ENCODE peak calls at places on chromosomes 12 and 14, in six cellular contexts. E, W, T, G, S and D are unnamed samples.

GRCh38 chr12:28457785-28458184 is 267.5 kb downstream of the CCDC91 start:
- DNase-seq in G (no peak), S (no peak), W (no peak), E (no peak), T (no peak), D (no peak)

GRCh38 chr14:103897075-103897947 is 30.9 kb upstream of the TDRD9 start:
- DNase-seq in E (no peak), W (no peak), G (no peak), T (no peak), S (no peak), D (no peak)

GRCh38 chr12:12660201-12660600 is 35.8 kb downstream of the GPR19 start:
- DNase-seq in S (no peak), E (no peak), W (no peak), G (no peak), T (no peak), D (no peak)

GRCh38 chr12:62803756-62804155 is 131.2 kb downstream of the PPM1H start:
- DNase-seq in S (no peak), E (no peak), W (no peak), G (no peak), T (no peak), D (no peak)

GRCh38 chr12:80186727-80187217 is 87.4 kb downstream of the OTOGL start:
- DNase-seq in W (peak; percentile 59), G (peak; percentile 70), E (peak; percentile 41), T (peak; percentile 84), S (no peak), D (no peak)

GRCh38 chr14:63833728-63834127 is 19.1 kb upstream of the SYNE2 start:
- DNase-seq in T (no peak), S (no peak), W (no peak), G (no peak), E (no peak), D (no peak)

GRCh38 chr14:61832783-61833182 is 70.6 kb downstream of the SNAPC1 start:
- DNase-seq in S (no peak), G (no peak), W (no peak), E (no peak), T (no peak), D (no peak)

GRCh38 chr12:46246021-46246700 is 22.7 kb downstream of the SLC38A1 start:
- DNase-seq in S (no peak), E (no peak), T (no peak), G (no peak), W (no peak), D (no peak)

GRCh38 chr12:57745485-57745881 is 644 bp downstream of the TSPAN31 start:
- DNase-seq in S (no peak), W (no peak), E (no peak), T (no peak), G (no peak), D (no peak)

GRCh38 chr12:11894890-11895289 is 175.8 kb upstream of the BCL2L14 start:
- DNase-seq in S (no peak), W (no peak), E (no peak), G (no peak), T (no peak), D (no peak)

GRCh38 chr12:130425698-130426245 is 88.1 kb downstream of the PIWIL1 start:
- DNase-seq in G (no peak), T (no peak), S (no peak), E (no peak), W (no peak), D (no peak)

GRCh38 chr14:55731881-55732498 is 152.0 kb downstream of the KTN1 start:
- DNase-seq in W (no peak), S (no peak), T (no peak), G (peak; percentile 57), E (peak; percentile 53), D (peak; percentile 58)

GRCh38 chr12:80195143-80195726 is 95.9 kb downstream of the OTOGL start:
- DNase-seq in E (peak; percentile 54), W (peak; percentile 20), G (no peak), T (peak; percentile 61), S (no peak), D (no peak)

GRCh38 chr14:52012635-52013034 is 23.3 kb downstream of the RTRAF start:
- DNase-seq in T (no peak), G (peak; percentile 50), S (no peak), E (no peak), W (no peak), D (no peak)

GRCh38 chr12:64171715-64172114 is 50.4 kb downstream of the KICS2 start:
- DNase-seq in T (no peak), E (no peak), W (no peak), S (no peak), G (no peak), D (no peak)

GRCh38 chr12:24903305-24904088 is 45.4 kb downstream of the BCAT1 start:
- DNase-seq in G (peak; percentile 38), T (no peak), S (no peak), W (no peak), E (no peak), D (no peak)

GRCh38 chr14:69880051-69880487 is 853 bp downstream of the SMOC1 start:
- DNase-seq in S (peak; percentile 62), G (no peak), E (no peak), T (no peak), W (no peak), D (no peak)

GRCh38 chr14:51081209-51081608 is 13.7 kb downstream of the TRIM9 start:
- DNase-seq in T (no peak), E (no peak), S (no peak), G (no peak), W (no peak), D (no peak)

GRCh38 chr12:46547421-46548340 is 175.1 kb upstream of the SLC38A2 start:
- DNase-seq in T (no peak), W (no peak), G (no peak), S (no peak), E (no peak), D (no peak)

GRCh38 chr12:24496755-24497154 is 452.1 kb downstream of the BCAT1 start:
- DNase-seq in W (no peak), S (no peak), E (no peak), G (no peak), T (peak; percentile 23), D (no peak)

GRCh38 chr12:124231980-124232653 is 62.8 kb upstream of the RFLNA start:
- DNase-seq in T (no peak), S (no peak), E (peak; percentile 91), G (no peak), W (no peak), D (no peak)

GRCh38 chr14:99024926-99025325 is 247.1 kb downstream of the BCL11B start:
- DNase-seq in S (no peak), E (no peak), G (no peak), W (no peak), T (no peak), D (no peak)

GRCh38 chr14:88013750-88014349 is 8.9 kb downstream of the GPR65 start:
- DNase-seq in T (peak; percentile 8), E (peak; percentile 70), S (no peak), G (peak; percentile 77), W (peak; percentile 48), D (peak; percentile 70)

GRCh38 chr12:23458640-23459039 is 490.8 kb downstream of the SOX5 start:
- DNase-seq in W (no peak), E (no peak), T (no peak), G (no peak), S (no peak), D (no peak)

GRCh38 chr14:74239848-74240793 is 872 bp downstream of the VSX2 start:
- DNase-seq in E (no peak), S (no peak), G (no peak), W (no peak), T (no peak), D (no peak)

GRCh38 chr14:70653662-70654061 is 11.9 kb downstream of the TTC9 start:
- DNase-seq in W (no peak), E (no peak), S (no peak), T (no peak), G (no peak), D (no peak)

GRCh38 chr12:47896633-47897032 is 8.2 kb downstream of the VDR start:
- DNase-seq in W (no peak), T (no peak), E (no peak), G (no peak), S (no peak), D (no peak)

GRCh38 chr12:52125499-52125900 is 46.0 kb downstream of the SMIM41 start:
- DNase-seq in S (no peak), E (no peak), T (no peak), W (no peak), G (no peak), D (no peak)

GRCh38 chr14:29892327-29892726 is 35.3 kb downstream of the PRKD1 start:
- DNase-seq in E (no peak), S (no peak), T (no peak), G (no peak), W (no peak), D (no peak)

GRCh38 chr12:92257261-92257660 is 111.6 kb upstream of the BTG1 start:
- DNase-seq in G (no peak), E (no peak), S (no peak), W (no peak), T (no peak), D (no peak)
- TF ChIP-seq CTCF in G (no peak), E (no peak), S (no peak), W (no peak), T (no peak), D (no peak)

GRCh38 chr14:25042362-25043299 is 7.3 kb downstream of the STXBP6 start:
- DNase-seq in G (no peak), W (no peak), E (no peak), T (no peak), S (no peak), D (no peak)
- TF ChIP-seq CTCF in G (peak; percentile 32), W (peak; percentile 17), E (no peak), T (peak; percentile 59), S (no peak), D (no peak)

DNA sequence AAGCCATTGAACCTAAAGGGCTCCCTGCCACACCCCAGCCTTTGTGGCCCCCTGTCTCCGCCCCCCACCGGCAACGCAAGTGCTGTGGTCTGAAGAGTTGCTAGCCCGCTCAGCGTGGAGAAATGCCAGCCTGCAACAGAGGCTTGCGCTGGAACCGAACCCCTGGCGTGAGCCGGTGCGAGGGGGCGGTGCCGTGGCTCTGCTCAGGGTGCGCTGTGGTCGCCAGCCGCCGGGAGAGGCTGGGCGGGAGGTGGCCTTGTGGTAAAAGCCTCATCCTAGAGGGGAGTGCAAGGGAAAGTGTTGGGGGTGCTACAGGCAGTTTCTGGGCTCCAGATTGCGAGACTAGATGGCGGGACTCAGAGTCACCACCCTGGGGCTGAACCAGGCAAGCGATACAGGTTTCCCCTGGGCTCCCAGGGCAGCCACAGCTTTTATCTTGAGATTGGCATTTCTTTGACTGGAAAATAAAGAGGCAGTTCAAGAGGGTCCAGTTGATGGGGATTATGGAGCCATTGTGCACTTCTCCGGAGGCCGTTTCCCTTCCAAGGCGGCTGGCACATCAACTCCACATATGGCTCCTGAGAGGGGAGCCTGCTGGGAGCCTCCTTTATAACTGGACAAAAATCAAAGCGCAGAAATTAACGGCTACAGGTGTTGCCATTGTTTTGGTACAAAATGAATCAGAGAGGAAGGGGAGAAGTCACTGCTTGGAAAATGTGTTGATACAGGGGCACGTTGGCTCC is 2.3 kb downstream of the PLXNC1 start:
- DNase-seq in S (no peak), W (no peak), T (no peak), E (no peak), G (no peak), D (peak; percentile 41)
- TF ChIP-seq CTCF in S (no peak), W (no peak), T (no peak), E (no peak), G (no peak), D (no peak)

GRCh38 chr12:77686760-77687159 is 143.9 kb upstream of the NAV3 start:
- DNase-seq in S (no peak), E (no peak), G (no peak), W (no peak), T (peak; percentile 18), D (no peak)
- TF ChIP-seq CTCF in S (no peak), E (peak; percentile 42), G (no peak), W (peak; percentile 31), T (peak; percentile 43), D (no peak)